ENCODE peak calls at places on chromosomes 12 and 14, in five cellular contexts. W, V, I, Q and E are unnamed samples.

GRCh38 chr14:71245659-71246361 is 338.6 kb downstream of the PCNX1 start:
- DNase-seq in W (no peak), V (no peak), I (no peak), Q (no peak), E (no peak)

GRCh38 chr14:89265229-89265628 is 151.8 kb downstream of the FOXN3 start:
- DNase-seq in W (no peak), V (no peak), I (no peak), Q (no peak), E (no peak)

GRCh38 chr12:94326727-94327126 is 132.9 kb downstream of the CEP83 start:
- DNase-seq in W (no peak), V (no peak), I (no peak), Q (no peak), E (no peak)

GRCh38 chr12:92136883-92137582 is 8.6 kb downstream of the BTG1 start:
- DNase-seq in W (no peak), V (no peak), I (no peak), Q (no peak), E (no peak)

GRCh38 chr12:107731376-107731775 is 29.6 kb downstream of the PRDM4 start:
- DNase-seq in W (no peak), V (no peak), I (no peak), Q (no peak), E (no peak)

GRCh38 chr12:86666311-86666710 is 410.1 kb upstream of the MGAT4C start:
- DNase-seq in W (no peak), V (no peak), I (no peak), Q (no peak), E (no peak)

GRCh38 chr12:57895337-57896138 is 45.8 kb upstream of the ATP23 start:
- DNase-seq in W (peak), V (no peak), I (no peak), Q (no peak), E (no peak)

GRCh38 chr12:65823481-65824313 is 586 bp upstream of the HMGA2 start:
- DNase-seq in W (no peak), V (peak), I (no peak), Q (no peak), E (peak)

GRCh38 chr12:104424955-104425354 is 31.8 kb upstream of the CHST11 start:
- DNase-seq in W (no peak), V (no peak), I (no peak), Q (no peak), E (no peak)

GRCh38 chr12:68373836-68374314 is 41.7 kb upstream of the MDM1 start:
- DNase-seq in W (no peak), V (peak), I (no peak), Q (no peak), E (no peak)

GRCh38 chr12:82474798-82475184 is 116.5 kb downstream of the METTL25 start:
- DNase-seq in W (no peak), V (no peak), I (no peak), Q (no peak), E (no peak)

GRCh38 chr12:123905319-123905925 is 67.2 kb downstream of the CCDC92 start:
- DNase-seq in W (peak), V (peak), I (peak), Q (peak), E (no peak)

GRCh38 chr12:52139579-52140062 is 52.2 kb downstream of the KRT80 start:
- DNase-seq in W (peak), V (no peak), I (peak), Q (no peak), E (no peak)

GRCh38 chr12:89733579-89734201 is 25.1 kb upstream of the ATP2B1 start:
- DNase-seq in W (no peak), V (peak), I (no peak), Q (no peak), E (no peak)

GRCh38 chr12:126688556-126688955 is 1578.4 kb upstream of the TMEM132C start:
- DNase-seq in W (no peak), V (no peak), I (no peak), Q (no peak), E (no peak)

GRCh38 chr14:77421241-77421640 is 2.1 kb downstream of the NOXRED1 start:
- DNase-seq in W (no peak), V (no peak), I (no peak), Q (no peak), E (no peak)

GRCh38 chr12:6204533-6205143 is 4.4 kb downstream of the CD9 start:
- DNase-seq in W (no peak), V (no peak), I (no peak), Q (no peak), E (no peak)